ENCODE peak calls at places on chromosome 18, in ten cellular contexts. One of them, this sample, is unnamed. For H3K27me3, the result is how much of the 10 kb centered on the place peaks cover.

GRCh38 chr18:78601349-78601748 is 378.3 kb upstream of the SALL3 start:
- DNase-seq in uterus: no peak
- DNase-seq in tibial nerve: no peak
- DNase-seq in endothelial cell of umbilical vein: no peak
- DNase-seq in heart left ventricle: no peak
- DNase-seq in prostate gland: no peak
- DNase-seq in ovary: no peak
- DNase-seq in transverse colon: no peak
- DNase-seq in adrenal gland: no peak
- DNase-seq in body of pancreas: no peak
- DNase-seq in this sample: no peak

GRCh38 chr18:11902522-11903292 is 5.4 kb downstream of the MPPE1 start:
- DNase-seq in body of pancreas: no peak
- DNase-seq in tibial nerve: no peak
- DNase-seq in prostate gland: no peak
- DNase-seq in ovary: no peak
- DNase-seq in transverse colon: no peak
- DNase-seq in adrenal gland: no peak
- DNase-seq in uterus: no peak
- DNase-seq in heart left ventricle: no peak
- DNase-seq in endothelial cell of umbilical vein: no peak
- DNase-seq in this sample: no peak

GRCh38 chr18:519019-519879 is 18.7 kb upstream of the COLEC12 start:
- DNase-seq in ovary: peak
- DNase-seq in heart left ventricle: peak
- DNase-seq in tibial nerve: no peak
- DNase-seq in adrenal gland: no peak
- DNase-seq in prostate gland: peak
- DNase-seq in endothelial cell of umbilical vein: peak
- DNase-seq in transverse colon: peak
- DNase-seq in uterus: peak
- DNase-seq in body of pancreas: peak
- DNase-seq in this sample: no peak

GRCh38 chr18:4869101-4869500 is 328.0 kb downstream of the AKAIN1 start:
- DNase-seq in heart left ventricle: no peak
- DNase-seq in uterus: no peak
- DNase-seq in ovary: no peak
- DNase-seq in adrenal gland: no peak
- DNase-seq in prostate gland: no peak
- DNase-seq in transverse colon: no peak
- DNase-seq in tibial nerve: no peak
- DNase-seq in endothelial cell of umbilical vein: no peak
- DNase-seq in body of pancreas: no peak
- DNase-seq in this sample: no peak

GRCh38 chr18:42306208-42306980 is 351.4 kb downstream of the PIK3C3 start:
- DNase-seq in adrenal gland: no peak
- DNase-seq in transverse colon: no peak
- DNase-seq in body of pancreas: no peak
- DNase-seq in uterus: no peak
- DNase-seq in tibial nerve: no peak
- DNase-seq in endothelial cell of umbilical vein: no peak
- DNase-seq in ovary: no peak
- DNase-seq in prostate gland: no peak
- DNase-seq in heart left ventricle: no peak
- DNase-seq in this sample: no peak

GRCh38 chr18:7958081-7958896 is 391.2 kb downstream of the PTPRM start:
- DNase-seq in ovary: no peak
- DNase-seq in adrenal gland: no peak
- DNase-seq in heart left ventricle: no peak
- DNase-seq in body of pancreas: no peak
- DNase-seq in endothelial cell of umbilical vein: peak
- DNase-seq in tibial nerve: no peak
- DNase-seq in prostate gland: no peak
- DNase-seq in uterus: no peak
- DNase-seq in transverse colon: no peak
- DNase-seq in this sample: no peak

GRCh38 chr18:13447621-13448020 is 229.1 kb downstream of the LDLRAD4 start:
- DNase-seq in ovary: no peak
- DNase-seq in transverse colon: no peak
- DNase-seq in body of pancreas: no peak
- DNase-seq in tibial nerve: no peak
- DNase-seq in heart left ventricle: peak
- DNase-seq in adrenal gland: no peak
- DNase-seq in prostate gland: no peak
- DNase-seq in uterus: no peak
- DNase-seq in endothelial cell of umbilical vein: peak
- DNase-seq in this sample: no peak

GRCh38 chr18:30957086-30957485 is 85.5 kb downstream of the DSC3 start:
- DNase-seq in prostate gland: no peak
- DNase-seq in heart left ventricle: no peak
- DNase-seq in uterus: no peak
- DNase-seq in transverse colon: no peak
- DNase-seq in ovary: no peak
- DNase-seq in tibial nerve: no peak
- DNase-seq in body of pancreas: no peak
- DNase-seq in adrenal gland: no peak
- DNase-seq in endothelial cell of umbilical vein: no peak
- DNase-seq in this sample: no peak

GRCh38 chr18:37965572-37965970 is 400.0 kb upstream of the CELF4 start:
- DNase-seq in endothelial cell of umbilical vein: no peak
- DNase-seq in uterus: no peak
- DNase-seq in tibial nerve: no peak
- DNase-seq in heart left ventricle: no peak
- DNase-seq in transverse colon: no peak
- DNase-seq in ovary: no peak
- DNase-seq in adrenal gland: no peak
- DNase-seq in prostate gland: no peak
- DNase-seq in body of pancreas: no peak
- DNase-seq in this sample: no peak

GRCh38 chr18:78771496-78772368 is 207.9 kb upstream of the SALL3 start:
- DNase-seq in heart left ventricle: no peak
- DNase-seq in transverse colon: no peak
- DNase-seq in adrenal gland: no peak
- DNase-seq in endothelial cell of umbilical vein: no peak
- DNase-seq in uterus: no peak
- DNase-seq in prostate gland: no peak
- DNase-seq in ovary: no peak
- DNase-seq in tibial nerve: no peak
- DNase-seq in body of pancreas: no peak
- DNase-seq in this sample: no peak

GRCh38 chr18:79737426-79737825 is 57.8 kb downstream of the CTDP1 start:
- DNase-seq in ovary: peak
- DNase-seq in transverse colon: no peak
- DNase-seq in tibial nerve: no peak
- DNase-seq in heart left ventricle: peak
- DNase-seq in uterus: no peak
- DNase-seq in adrenal gland: no peak
- DNase-seq in prostate gland: no peak
- DNase-seq in body of pancreas: no peak
- DNase-seq in endothelial cell of umbilical vein: no peak
- DNase-seq in this sample: peak

GRCh38 chr18:59612461-59612860 is 84.8 kb downstream of the CCBE1 start:
- DNase-seq in uterus: peak
- DNase-seq in endothelial cell of umbilical vein: no peak
- DNase-seq in tibial nerve: peak
- DNase-seq in prostate gland: no peak
- DNase-seq in ovary: no peak
- DNase-seq in heart left ventricle: no peak
- DNase-seq in body of pancreas: no peak
- DNase-seq in transverse colon: no peak
- DNase-seq in adrenal gland: no peak
- DNase-seq in this sample: no peak

GRCh38 chr18:48060947-48061346 is 130.5 kb upstream of the SMAD2 start:
- DNase-seq in heart left ventricle: no peak
- DNase-seq in prostate gland: no peak
- DNase-seq in body of pancreas: no peak
- DNase-seq in adrenal gland: no peak
- DNase-seq in transverse colon: no peak
- DNase-seq in endothelial cell of umbilical vein: no peak
- DNase-seq in ovary: no peak
- DNase-seq in uterus: no peak
- DNase-seq in tibial nerve: no peak
- DNase-seq in this sample: no peak

GRCh38 chr18:48057018-48057417 is 126.6 kb upstream of the SMAD2 start:
- DNase-seq in tibial nerve: no peak
- DNase-seq in uterus: no peak
- DNase-seq in ovary: no peak
- DNase-seq in body of pancreas: no peak
- DNase-seq in adrenal gland: no peak
- DNase-seq in endothelial cell of umbilical vein: no peak
- DNase-seq in prostate gland: no peak
- DNase-seq in transverse colon: no peak
- DNase-seq in heart left ventricle: no peak
- DNase-seq in this sample: no peak

GRCh38 chr18:48059363-48060109 is 129.1 kb upstream of the SMAD2 start:
- DNase-seq in endothelial cell of umbilical vein: no peak
- DNase-seq in uterus: no peak
- DNase-seq in heart left ventricle: no peak
- DNase-seq in tibial nerve: no peak
- DNase-seq in ovary: no peak
- DNase-seq in adrenal gland: no peak
- DNase-seq in prostate gland: no peak
- DNase-seq in transverse colon: no peak
- DNase-seq in body of pancreas: no peak
- DNase-seq in this sample: no peak

GRCh38 chr18:48060346-48060745 is 129.9 kb upstream of the SMAD2 start:
- DNase-seq in prostate gland: no peak
- DNase-seq in ovary: no peak
- DNase-seq in endothelial cell of umbilical vein: no peak
- DNase-seq in transverse colon: no peak
- DNase-seq in adrenal gland: no peak
- DNase-seq in body of pancreas: no peak
- DNase-seq in tibial nerve: no peak
- DNase-seq in uterus: no peak
- DNase-seq in heart left ventricle: no peak
- DNase-seq in this sample: no peak

DNA sequence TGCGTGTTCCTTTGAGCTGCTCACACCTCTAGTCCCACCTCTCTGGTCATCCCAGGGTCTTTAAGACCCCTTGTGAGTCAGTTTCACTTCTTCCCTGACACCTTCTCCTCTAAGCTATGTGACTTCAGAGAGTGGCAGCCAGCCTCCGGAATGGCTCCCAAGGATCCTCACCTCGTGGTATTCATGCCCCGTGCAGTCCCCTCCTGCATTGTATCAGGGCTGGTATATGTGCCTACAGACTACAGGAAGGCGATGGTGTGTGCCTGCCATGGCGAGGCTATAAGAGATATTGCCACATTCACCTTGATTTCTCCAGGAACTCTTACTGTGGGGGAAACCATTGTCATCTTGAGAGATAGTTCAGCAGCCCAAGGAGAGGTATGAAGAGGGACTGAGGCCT is 128.0 kb upstream of the SMAD2 start:
- DNase-seq in transverse colon: no peak
- DNase-seq in uterus: no peak
- DNase-seq in ovary: no peak
- DNase-seq in adrenal gland: no peak
- DNase-seq in tibial nerve: no peak
- DNase-seq in body of pancreas: no peak
- DNase-seq in heart left ventricle: no peak
- DNase-seq in endothelial cell of umbilical vein: no peak
- DNase-seq in prostate gland: no peak
- DNase-seq in this sample: no peak
- H3K27me3 ChIP-seq in transverse colon: under half
- H3K27me3 ChIP-seq in uterus: under half
- H3K27me3 ChIP-seq in ovary: under half
- H3K27me3 ChIP-seq in adrenal gland: under half
- H3K27me3 ChIP-seq in tibial nerve: under half
- H3K27me3 ChIP-seq in body of pancreas: under half
- H3K27me3 ChIP-seq in heart left ventricle: under half
- H3K27me3 ChIP-seq in endothelial cell of umbilical vein: under half
- H3K27me3 ChIP-seq in prostate gland: under half
- H3K27me3 ChIP-seq in this sample: under half

DNA sequence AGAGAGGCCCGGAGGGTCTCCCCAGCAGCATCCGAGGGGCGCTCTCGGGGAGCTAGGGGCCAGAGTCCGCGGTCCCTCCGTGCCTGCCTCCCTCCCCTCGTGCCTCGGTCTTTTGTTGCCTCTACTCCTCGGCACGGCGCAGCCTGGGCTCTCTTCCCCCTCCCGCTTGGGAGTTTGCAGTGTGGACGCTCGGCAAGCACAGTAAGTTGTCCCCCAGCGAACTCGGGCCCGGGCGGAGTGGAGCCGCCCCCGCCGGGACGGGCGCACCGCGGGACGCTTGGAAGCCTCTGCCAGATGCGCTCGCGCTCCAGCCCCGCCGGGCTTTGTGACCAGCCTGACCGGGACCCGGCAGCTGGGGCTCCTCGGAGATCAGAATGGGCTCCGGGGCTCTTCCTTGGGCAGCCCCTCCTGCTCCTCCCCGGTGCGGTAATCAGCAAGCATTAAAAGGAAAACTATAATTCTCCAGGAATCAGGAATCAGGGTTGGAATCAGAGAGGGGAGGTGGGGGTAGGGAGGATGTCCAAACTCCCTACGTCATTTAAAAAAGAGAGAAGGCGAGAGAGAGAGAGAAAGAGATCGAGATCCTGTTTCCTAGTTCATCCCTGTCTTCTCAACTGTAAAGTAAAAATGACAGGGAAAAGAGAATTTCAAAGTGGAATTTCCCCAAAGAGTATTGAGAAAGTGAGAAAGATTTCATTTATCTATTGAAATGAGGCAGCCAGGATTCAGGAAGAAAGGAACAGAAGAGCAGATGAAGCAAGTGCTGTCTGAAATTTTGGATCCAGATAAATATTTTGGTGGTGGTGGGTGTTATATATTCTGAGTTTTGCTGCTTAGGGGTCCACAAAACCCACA is 791 bp upstream of the TMEM200C start:
- DNase-seq in uterus: peak
- DNase-seq in transverse colon: no peak
- DNase-seq in heart left ventricle: peak
- DNase-seq in body of pancreas: peak
- DNase-seq in tibial nerve: no peak
- DNase-seq in adrenal gland: peak
- DNase-seq in endothelial cell of umbilical vein: no peak
- DNase-seq in prostate gland: no peak
- DNase-seq in ovary: peak
- DNase-seq in this sample: peak
- TF ChIP-seq POLR2A in uterus: no peak
- TF ChIP-seq POLR2A in transverse colon: no peak
- TF ChIP-seq POLR2A in heart left ventricle: no peak
- TF ChIP-seq POLR2A in body of pancreas: no peak
- TF ChIP-seq POLR2A in tibial nerve: no peak
- TF ChIP-seq POLR2A in adrenal gland: peak
- TF ChIP-seq POLR2A in endothelial cell of umbilical vein: no peak
- TF ChIP-seq POLR2A in prostate gland: no peak
- TF ChIP-seq POLR2A in ovary: no peak
- TF ChIP-seq POLR2A in this sample: no peak

GRCh38 chr18:53745986-53746385 is 478.5 kb downstream of the MBD2 start:
- DNase-seq in prostate gland: no peak
- DNase-seq in tibial nerve: no peak
- DNase-seq in endothelial cell of umbilical vein: no peak
- DNase-seq in transverse colon: no peak
- DNase-seq in body of pancreas: no peak
- DNase-seq in adrenal gland: no peak
- DNase-seq in uterus: no peak
- DNase-seq in ovary: no peak
- DNase-seq in heart left ventricle: no peak
- DNase-seq in this sample: no peak
- H3K27me3 ChIP-seq in prostate gland: under half
- H3K27me3 ChIP-seq in tibial nerve: under half
- H3K27me3 ChIP-seq in endothelial cell of umbilical vein: under half
- H3K27me3 ChIP-seq in transverse colon: under half
- H3K27me3 ChIP-seq in body of pancreas: under half
- H3K27me3 ChIP-seq in adrenal gland: under half
- H3K27me3 ChIP-seq in uterus: under half
- H3K27me3 ChIP-seq in ovary: under half
- H3K27me3 ChIP-seq in heart left ventricle: under half
- H3K27me3 ChIP-seq in this sample: under half

GRCh38 chr18:25563346-25563745 is 211.4 kb upstream of the ZNF521 start:
- DNase-seq in endothelial cell of umbilical vein: no peak
- DNase-seq in heart left ventricle: no peak
- DNase-seq in body of pancreas: no peak
- DNase-seq in adrenal gland: no peak
- DNase-seq in tibial nerve: no peak
- DNase-seq in prostate gland: no peak
- DNase-seq in ovary: no peak
- DNase-seq in transverse colon: no peak
- DNase-seq in uterus: no peak
- DNase-seq in this sample: no peak
- TF ChIP-seq POLR2A in endothelial cell of umbilical vein: no peak
- TF ChIP-seq POLR2A in heart left ventricle: no peak
- TF ChIP-seq POLR2A in body of pancreas: no peak
- TF ChIP-seq POLR2A in adrenal gland: no peak
- TF ChIP-seq POLR2A in tibial nerve: no peak
- TF ChIP-seq POLR2A in prostate gland: no peak
- TF ChIP-seq POLR2A in ovary: no peak
- TF ChIP-seq POLR2A in transverse colon: no peak
- TF ChIP-seq POLR2A in uterus: no peak
- TF ChIP-seq POLR2A in this sample: no peak

This sample was measured in right lobe of liver.